ENCODE peak calls at places on chromosomes 3 and 15, in six cellular contexts. One of them, this sample, is unnamed.

GRCh38 chr15:41512512-41513281 is 930 bp downstream of the LTK start:
- DNase-seq in NCI-H1092 treated with DMSO at 0.1 percent for 48 hours: no peak
- DNase-seq in Ammon's horn: no peak
- DNase-seq in psoas muscle: no peak
- DNase-seq in NCI-H69: peak; percentile 26
- DNase-seq in tibial artery: no peak
- DNase-seq in this sample: peak; percentile 31

GRCh38 chr15:79007066-79007465 is 62.2 kb upstream of the CTSH start:
- DNase-seq in NCI-H69: peak; percentile 10
- DNase-seq in Ammon's horn: no peak
- DNase-seq in tibial artery: peak; percentile 80
- DNase-seq in NCI-H1092 treated with DMSO at 0.1 percent for 48 hours: peak; percentile 16
- DNase-seq in psoas muscle: peak; percentile 53
- DNase-seq in this sample: no peak

GRCh38 chr3:178392553-178392952 is 143.7 kb upstream of the KCNMB2 start:
- DNase-seq in NCI-H1092 treated with DMSO at 0.1 percent for 48 hours: no peak
- DNase-seq in tibial artery: no peak
- DNase-seq in Ammon's horn: peak; percentile 16
- DNase-seq in NCI-H69: peak; percentile 61
- DNase-seq in psoas muscle: no peak
- DNase-seq in this sample: peak; percentile 64

GRCh38 chr15:45187894-45188830 is at the start of gene SHF:
- DNase-seq in psoas muscle: peak; percentile 74
- DNase-seq in NCI-H1092 treated with DMSO at 0.1 percent for 48 hours: peak; percentile 62
- DNase-seq in Ammon's horn: peak; percentile 77
- DNase-seq in NCI-H69: peak; percentile 92
- DNase-seq in tibial artery: peak; percentile 76
- DNase-seq in this sample: peak; percentile 58

GRCh38 chr15:84570164-84570692 is 30.6 kb upstream of the ZSCAN2 start:
- DNase-seq in Ammon's horn: peak; percentile 15
- DNase-seq in NCI-H1092 treated with DMSO at 0.1 percent for 48 hours: no peak
- DNase-seq in tibial artery: peak; percentile 68
- DNase-seq in NCI-H69: peak; percentile 20
- DNase-seq in psoas muscle: peak; percentile 81
- DNase-seq in this sample: no peak

GRCh38 chr15:41661078-41661528 is 898 bp downstream of the MGA start:
- DNase-seq in Ammon's horn: no peak
- DNase-seq in NCI-H69: no peak
- DNase-seq in psoas muscle: no peak
- DNase-seq in tibial artery: no peak
- DNase-seq in NCI-H1092 treated with DMSO at 0.1 percent for 48 hours: peak; percentile 48
- DNase-seq in this sample: no peak

GRCh38 chr3:105585-105984 is 91.0 kb upstream of the CHL1 start:
- DNase-seq in tibial artery: no peak
- DNase-seq in NCI-H1092 treated with DMSO at 0.1 percent for 48 hours: no peak
- DNase-seq in psoas muscle: no peak
- DNase-seq in NCI-H69: no peak
- DNase-seq in Ammon's horn: no peak
- DNase-seq in this sample: no peak

GRCh38 chr3:87793322-87793877 is 265.4 kb downstream of the CGGBP1 start:
- DNase-seq in tibial artery: no peak
- DNase-seq in NCI-H69: peak; percentile 7
- DNase-seq in psoas muscle: no peak
- DNase-seq in NCI-H1092 treated with DMSO at 0.1 percent for 48 hours: no peak
- DNase-seq in Ammon's horn: no peak
- DNase-seq in this sample: no peak

GRCh38 chr3:56980798-56981390 is 79.6 kb upstream of the SPATA12 start:
- DNase-seq in NCI-H69: no peak
- DNase-seq in NCI-H1092 treated with DMSO at 0.1 percent for 48 hours: no peak
- DNase-seq in tibial artery: peak; percentile 84
- DNase-seq in Ammon's horn: no peak
- DNase-seq in psoas muscle: no peak
- DNase-seq in this sample: no peak

GRCh38 chr15:36924076-36924475 is 176.3 kb downstream of the MEIS2 start:
- DNase-seq in Ammon's horn: no peak
- DNase-seq in NCI-H1092 treated with DMSO at 0.1 percent for 48 hours: peak; percentile 4
- DNase-seq in NCI-H69: peak; percentile 91
- DNase-seq in psoas muscle: no peak
- DNase-seq in tibial artery: no peak
- DNase-seq in this sample: peak; percentile 11

GRCh38 chr3:112303811-112304325 is 9.9 kb upstream of the SLC9C1 start:
- DNase-seq in Ammon's horn: peak; percentile 40
- DNase-seq in psoas muscle: no peak
- DNase-seq in NCI-H69: peak; percentile 3
- DNase-seq in tibial artery: no peak
- DNase-seq in NCI-H1092 treated with DMSO at 0.1 percent for 48 hours: no peak
- DNase-seq in this sample: no peak

GRCh38 chr3:86969500-86970189 is 21.3 kb downstream of the VGLL3 start:
- DNase-seq in psoas muscle: no peak
- DNase-seq in tibial artery: no peak
- DNase-seq in Ammon's horn: peak; percentile 15
- DNase-seq in NCI-H69: peak; percentile 38
- DNase-seq in NCI-H1092 treated with DMSO at 0.1 percent for 48 hours: no peak
- DNase-seq in this sample: no peak

GRCh38 chr3:188157407-188157806 is 3.5 kb downstream of the LPP start:
- DNase-seq in psoas muscle: no peak
- DNase-seq in tibial artery: no peak
- DNase-seq in Ammon's horn: no peak
- DNase-seq in NCI-H69: no peak
- DNase-seq in NCI-H1092 treated with DMSO at 0.1 percent for 48 hours: no peak
- DNase-seq in this sample: no peak

GRCh38 chr15:98957655-98958054 is 49.9 kb downstream of the PGPEP1L start:
- DNase-seq in tibial artery: no peak
- DNase-seq in Ammon's horn: no peak
- DNase-seq in NCI-H69: no peak
- DNase-seq in psoas muscle: no peak
- DNase-seq in NCI-H1092 treated with DMSO at 0.1 percent for 48 hours: no peak
- DNase-seq in this sample: no peak

GRCh38 chr3:53231532-53232511 is 24.0 kb downstream of the TKT start:
- DNase-seq in psoas muscle: peak; percentile 37
- DNase-seq in tibial artery: no peak
- DNase-seq in Ammon's horn: no peak
- DNase-seq in NCI-H69: no peak
- DNase-seq in NCI-H1092 treated with DMSO at 0.1 percent for 48 hours: no peak
- DNase-seq in this sample: no peak

GRCh38 chr15:77871838-77872371 is 205.6 kb downstream of the TBC1D2B start:
- DNase-seq in tibial artery: no peak
- DNase-seq in psoas muscle: peak; percentile 44
- DNase-seq in Ammon's horn: no peak
- DNase-seq in NCI-H69: peak; percentile 5
- DNase-seq in NCI-H1092 treated with DMSO at 0.1 percent for 48 hours: no peak
- DNase-seq in this sample: no peak

GRCh38 chr3:48222616-48223513 is at the start of gene CAMP:
- DNase-seq in psoas muscle: peak; percentile 78
- DNase-seq in NCI-H69: peak; percentile 86
- DNase-seq in tibial artery: peak; percentile 76
- DNase-seq in Ammon's horn: peak; percentile 70
- DNase-seq in NCI-H1092 treated with DMSO at 0.1 percent for 48 hours: no peak
- DNase-seq in this sample: peak; percentile 10

GRCh38 chr15:34011476-34011875 is 27.5 kb downstream of the AVEN start:
- DNase-seq in psoas muscle: no peak
- DNase-seq in Ammon's horn: no peak
- DNase-seq in tibial artery: no peak
- DNase-seq in NCI-H1092 treated with DMSO at 0.1 percent for 48 hours: no peak
- DNase-seq in NCI-H69: no peak
- DNase-seq in this sample: no peak

GRCh38 chr3:9157651-9158383 is 91.6 kb downstream of the SRGAP3 start:
- DNase-seq in tibial artery: no peak
- DNase-seq in psoas muscle: no peak
- DNase-seq in NCI-H1092 treated with DMSO at 0.1 percent for 48 hours: no peak
- DNase-seq in Ammon's horn: no peak
- DNase-seq in NCI-H69: no peak
- DNase-seq in this sample: no peak

This sample was measured in COR-L47.